ENCODE peak calls at places on chromosomes 4 and X, in seven cellular contexts. B is OCI-LY7, R is NCI-H1105 treated with DMSO at 0.1 percent for 48 hours, D is T-helper 17 cell, T is RKO, J is ACHN, W is GM04504. M is an unnamed sample.

GRCh38 chr4:153223935-153224334 is 19.7 kb downstream of the TRIM2 start:
- DNase-seq in T (peak), R (peak), J (peak), D (no peak), W (no peak), B (no peak), M (no peak)

GRCh38 chr4:124060261-124060918 is 652.1 kb downstream of the ANKRD50 start:
- DNase-seq in R (no peak), W (peak), T (no peak), D (no peak), B (peak), J (no peak), M (no peak)

GRCh38 chr4:114057746-114058145 is 78.3 kb upstream of the ARSJ start:
- DNase-seq in D (no peak), J (no peak), B (no peak), R (peak), T (no peak), W (no peak), M (no peak)

GRCh38 chrX:87409113-87409841 is 108.3 kb upstream of the KLHL4 start:
- DNase-seq in B (no peak), D (no peak), R (no peak), T (peak), J (peak), W (no peak), M (peak)

GRCh38 chr4:151038452-151039157 is 23.5 kb upstream of the LRBA start:
- DNase-seq in R (no peak), J (no peak), D (no peak), B (no peak), W (no peak), T (no peak), M (no peak)

GRCh38 chrX:65706041-65706828 is 38.8 kb downstream of the MSN start:
- DNase-seq in T (no peak), R (no peak), W (peak), B (no peak), J (peak), D (peak), M (peak)

GRCh38 chr4:175916636-175917351 is 104.7 kb upstream of the GPM6A start:
- DNase-seq in J (no peak), T (no peak), D (no peak), W (no peak), R (no peak), B (no peak), M (no peak)

GRCh38 chr4:73608677-73609594 is 11.3 kb downstream of the RASSF6 start:
- DNase-seq in J (peak), R (peak), T (peak), D (no peak), W (peak), B (peak), M (no peak)

GRCh38 chrX:78625292-78625909 is 33.7 kb downstream of the RTL3 start:
- DNase-seq in R (no peak), T (no peak), D (no peak), W (no peak), B (no peak), J (no peak), M (no peak)

GRCh38 chr4:133997440-133997839 is 204.1 kb downstream of the PABPC4L start:
- DNase-seq in B (no peak), W (peak), T (no peak), R (no peak), J (no peak), D (no peak), M (no peak)

GRCh38 chrX:17007134-17007768 is 60.8 kb downstream of the REPS2 start:
- DNase-seq in T (no peak), D (no peak), J (peak), B (peak), R (no peak), W (no peak), M (peak)

GRCh38 chr4:69718376-69719293 is 41.8 kb downstream of the SULT1B1 start:
- DNase-seq in J (no peak), B (no peak), R (no peak), T (no peak), D (no peak), W (no peak), M (no peak)

GRCh38 chrX:153926863-153927685 is 1.0 kb upstream of the ARHGAP4 start:
- DNase-seq in R (peak), J (no peak), W (no peak), B (peak), T (peak), D (peak), M (no peak)

GRCh38 chrX:155314260-155314659 is 20.2 kb downstream of the CLIC2 start:
- DNase-seq in D (no peak), R (no peak), W (no peak), T (no peak), J (no peak), B (no peak), M (no peak)

GRCh38 chr4:139524062-139524631 is 31.9 kb downstream of the SETD7 start:
- DNase-seq in W (no peak), J (no peak), B (no peak), D (no peak), R (no peak), T (no peak), M (no peak)

GRCh38 chr4:6682862-6683590 is 10.7 kb upstream of the S100P start:
- DNase-seq in B (no peak), W (no peak), T (no peak), J (no peak), D (no peak), R (no peak), M (no peak)

GRCh38 chr4:98955229-98955628 is 26.3 kb upstream of the EIF4E start:
- DNase-seq in T (no peak), R (no peak), B (no peak), D (no peak), J (no peak), W (no peak), M (no peak)

GRCh38 chr4:11182586-11183357 is 245.9 kb downstream of the HS3ST1 start:
- DNase-seq in R (no peak), D (no peak), T (no peak), J (no peak), B (no peak), W (no peak), M (no peak)

GRCh38 chr4:8112036-8112576 is 46.5 kb downstream of the ABLIM2 start:
- DNase-seq in D (no peak), B (no peak), R (no peak), W (no peak), T (no peak), J (no peak), M (no peak)

GRCh38 chr4:19402666-19403065 is 849.0 kb upstream of the SLIT2 start:
- DNase-seq in T (no peak), J (no peak), B (no peak), R (no peak), W (no peak), D (no peak), M (no peak)

GRCh38 chrX:71666240-71667223 is 814 bp upstream of the LOC101059915 start:
- DNase-seq in R (no peak), T (no peak), J (no peak), W (no peak), D (no peak), B (no peak), M (no peak)

GRCh38 chr4:157992038-157992706 is 180.7 kb downstream of the GASK1B start:
- DNase-seq in D (no peak), R (peak), B (peak), T (peak), W (peak), J (peak), M (peak)

GRCh38 chr4:101994247-101994775 is 203.8 kb downstream of the BANK1 start:
- DNase-seq in W (no peak), B (no peak), J (no peak), T (no peak), D (no peak), R (no peak), M (no peak)

GRCh38 chr4:175935016-175935661 is 123.1 kb upstream of the GPM6A start:
- DNase-seq in B (no peak), R (no peak), J (no peak), W (no peak), T (no peak), D (no peak), M (peak)

GRCh38 chrX:65601126-65601525 is 66.3 kb upstream of the MSN start:
- DNase-seq in D (no peak), R (no peak), B (no peak), T (no peak), W (no peak), J (no peak), M (no peak)

GRCh38 chrX:136588060-136588459 is 56.0 kb downstream of the VGLL1 start:
- DNase-seq in T (no peak), J (no peak), R (no peak), D (no peak), W (no peak), B (no peak), M (no peak)

GRCh38 chr4:82421796-82422560 is 8.3 kb downstream of the HNRNPDL start:
- DNase-seq in J (no peak), D (no peak), W (no peak), R (no peak), T (no peak), B (no peak), M (no peak)

GRCh38 chrX:33840176-33840575 is 291.9 kb downstream of the FAM47A start:
- DNase-seq in W (no peak), D (no peak), T (no peak), R (peak), J (no peak), B (no peak), M (no peak)

GRCh38 chr4:56183344-56183959 is 203.8 kb downstream of the AASDH start:
- DNase-seq in B (peak), D (no peak), J (no peak), T (no peak), W (no peak), R (no peak), M (no peak)

M was measured in Calu3.